ENCODE peak calls at places on chromosomes 13 and 19, in seven cellular contexts. One of them, this sample, is unnamed. For H3K9me3, the result is how much of the 10 kb centered on the place peaks cover.

GRCh38 chr13:49113526-49114286 is 106.4 kb upstream of the MLNR start:
- DNase-seq in ascending aorta: no peak
- DNase-seq in psoas muscle: no peak
- DNase-seq in thoracic aorta: no peak
- DNase-seq in cardiac muscle cell: peak
- DNase-seq in right cardiac atrium: no peak
- DNase-seq in Caco-2: no peak
- DNase-seq in this sample: no peak

GRCh38 chr13:49877629-49878218 is 58.4 kb downstream of the SPRYD7 start:
- DNase-seq in psoas muscle: no peak
- DNase-seq in ascending aorta: no peak
- DNase-seq in thoracic aorta: no peak
- DNase-seq in Caco-2: no peak
- DNase-seq in right cardiac atrium: no peak
- DNase-seq in cardiac muscle cell: no peak
- DNase-seq in this sample: no peak

GRCh38 chr13:104984296-104984818 is 1551.1 kb downstream of the EFNB2 start:
- DNase-seq in thoracic aorta: no peak
- DNase-seq in ascending aorta: no peak
- DNase-seq in cardiac muscle cell: peak
- DNase-seq in right cardiac atrium: peak
- DNase-seq in Caco-2: no peak
- DNase-seq in psoas muscle: no peak
- DNase-seq in this sample: peak

GRCh38 chr13:28849441-28849840 is 29.3 kb downstream of the MTUS2 start:
- DNase-seq in cardiac muscle cell: no peak
- DNase-seq in psoas muscle: no peak
- DNase-seq in ascending aorta: no peak
- DNase-seq in right cardiac atrium: no peak
- DNase-seq in Caco-2: no peak
- DNase-seq in thoracic aorta: no peak
- DNase-seq in this sample: no peak

GRCh38 chr13:111262281-111262680 is 58.2 kb upstream of the TEX29 start:
- DNase-seq in thoracic aorta: no peak
- DNase-seq in psoas muscle: no peak
- DNase-seq in cardiac muscle cell: no peak
- DNase-seq in ascending aorta: no peak
- DNase-seq in Caco-2: no peak
- DNase-seq in right cardiac atrium: no peak
- DNase-seq in this sample: no peak

GRCh38 chr19:3057275-3057714 is 5.0 kb downstream of the TLE5 start:
- DNase-seq in cardiac muscle cell: peak
- DNase-seq in ascending aorta: peak
- DNase-seq in psoas muscle: peak
- DNase-seq in right cardiac atrium: peak
- DNase-seq in thoracic aorta: peak
- DNase-seq in Caco-2: no peak
- DNase-seq in this sample: peak

GRCh38 chr19:44718441-44719261 is 19.7 kb downstream of the CEACAM16 start:
- DNase-seq in thoracic aorta: peak
- DNase-seq in Caco-2: peak
- DNase-seq in ascending aorta: no peak
- DNase-seq in cardiac muscle cell: peak
- DNase-seq in psoas muscle: peak
- DNase-seq in right cardiac atrium: peak
- DNase-seq in this sample: peak

GRCh38 chr19:18416778-18417249 is 2.4 kb upstream of the SSBP4 start:
- DNase-seq in ascending aorta: no peak
- DNase-seq in thoracic aorta: peak
- DNase-seq in right cardiac atrium: peak
- DNase-seq in psoas muscle: peak
- DNase-seq in Caco-2: peak
- DNase-seq in cardiac muscle cell: peak
- DNase-seq in this sample: peak

GRCh38 chr13:39501711-39502324 is 101.2 kb downstream of the LHFPL6 start:
- DNase-seq in psoas muscle: no peak
- DNase-seq in cardiac muscle cell: no peak
- DNase-seq in thoracic aorta: no peak
- DNase-seq in right cardiac atrium: peak
- DNase-seq in Caco-2: peak
- DNase-seq in ascending aorta: no peak
- DNase-seq in this sample: peak

GRCh38 chr13:27921421-27921960 is 1.7 kb downstream of the PDX1 start:
- DNase-seq in ascending aorta: no peak
- DNase-seq in Caco-2: no peak
- DNase-seq in thoracic aorta: no peak
- DNase-seq in cardiac muscle cell: no peak
- DNase-seq in psoas muscle: no peak
- DNase-seq in right cardiac atrium: no peak
- DNase-seq in this sample: no peak

GRCh38 chr19:991174-991931 is 7.2 kb downstream of the WDR18 start:
- DNase-seq in cardiac muscle cell: peak
- DNase-seq in Caco-2: peak
- DNase-seq in thoracic aorta: no peak
- DNase-seq in ascending aorta: no peak
- DNase-seq in psoas muscle: peak
- DNase-seq in right cardiac atrium: peak
- DNase-seq in this sample: peak

GRCh38 chr19:46372901-46373572 is 26.1 kb downstream of the PPP5C start:
- DNase-seq in ascending aorta: no peak
- DNase-seq in right cardiac atrium: peak
- DNase-seq in thoracic aorta: no peak
- DNase-seq in cardiac muscle cell: peak
- DNase-seq in Caco-2: no peak
- DNase-seq in psoas muscle: no peak
- DNase-seq in this sample: peak

GRCh38 chr13:41465215-41465907 is 8.0 kb downstream of the RGCC start:
- DNase-seq in psoas muscle: peak
- DNase-seq in Caco-2: no peak
- DNase-seq in thoracic aorta: no peak
- DNase-seq in right cardiac atrium: peak
- DNase-seq in cardiac muscle cell: peak
- DNase-seq in ascending aorta: peak
- DNase-seq in this sample: peak

GRCh38 chr19:51121257-51121656 is 3.4 kb upstream of the SIGLEC9 start:
- DNase-seq in psoas muscle: no peak
- DNase-seq in ascending aorta: no peak
- DNase-seq in right cardiac atrium: peak
- DNase-seq in Caco-2: no peak
- DNase-seq in cardiac muscle cell: no peak
- DNase-seq in thoracic aorta: no peak
- DNase-seq in this sample: no peak

GRCh38 chr13:101341464-101341863 is 74.8 kb downstream of the NALCN start:
- DNase-seq in cardiac muscle cell: no peak
- DNase-seq in psoas muscle: no peak
- DNase-seq in right cardiac atrium: no peak
- DNase-seq in Caco-2: no peak
- DNase-seq in thoracic aorta: no peak
- DNase-seq in ascending aorta: no peak
- DNase-seq in this sample: no peak

GRCh38 chr13:79525458-79525857 is 44.5 kb downstream of the NDFIP2 start:
- DNase-seq in right cardiac atrium: no peak
- DNase-seq in thoracic aorta: no peak
- DNase-seq in Caco-2: no peak
- DNase-seq in psoas muscle: no peak
- DNase-seq in ascending aorta: no peak
- DNase-seq in cardiac muscle cell: peak
- DNase-seq in this sample: no peak

GRCh38 chr19:5563941-5564612 is 3.7 kb downstream of the TINCR start:
- DNase-seq in thoracic aorta: no peak
- DNase-seq in Caco-2: peak
- DNase-seq in right cardiac atrium: no peak
- DNase-seq in psoas muscle: no peak
- DNase-seq in cardiac muscle cell: no peak
- DNase-seq in ascending aorta: no peak
- DNase-seq in this sample: no peak

GRCh38 chr19:55486971-55487883 is 1.0 kb upstream of the SSC5D start:
- DNase-seq in thoracic aorta: no peak
- DNase-seq in Caco-2: peak
- DNase-seq in right cardiac atrium: peak
- DNase-seq in cardiac muscle cell: peak
- DNase-seq in ascending aorta: peak
- DNase-seq in psoas muscle: peak
- DNase-seq in this sample: peak
- H3K4me3 ChIP-seq in thoracic aorta: peak
- H3K4me3 ChIP-seq in Caco-2: no peak
- H3K4me3 ChIP-seq in right cardiac atrium: no peak
- H3K4me3 ChIP-seq in cardiac muscle cell: peak
- H3K4me3 ChIP-seq in ascending aorta: peak
- H3K4me3 ChIP-seq in psoas muscle: peak
- H3K4me3 ChIP-seq in this sample: no peak

GRCh38 chr19:9353011-9353410 is 9.8 kb upstream of the ZNF177 start:
- DNase-seq in cardiac muscle cell: no peak
- DNase-seq in right cardiac atrium: no peak
- DNase-seq in psoas muscle: no peak
- DNase-seq in thoracic aorta: no peak
- DNase-seq in Caco-2: no peak
- DNase-seq in ascending aorta: no peak
- DNase-seq in this sample: no peak
- H3K9me3 ChIP-seq in cardiac muscle cell: under half
- H3K9me3 ChIP-seq in right cardiac atrium: under half
- H3K9me3 ChIP-seq in psoas muscle: half or more
- H3K9me3 ChIP-seq in thoracic aorta: half or more
- H3K9me3 ChIP-seq in Caco-2: under half
- H3K9me3 ChIP-seq in ascending aorta: half or more
- H3K9me3 ChIP-seq in this sample: half or more

DNA sequence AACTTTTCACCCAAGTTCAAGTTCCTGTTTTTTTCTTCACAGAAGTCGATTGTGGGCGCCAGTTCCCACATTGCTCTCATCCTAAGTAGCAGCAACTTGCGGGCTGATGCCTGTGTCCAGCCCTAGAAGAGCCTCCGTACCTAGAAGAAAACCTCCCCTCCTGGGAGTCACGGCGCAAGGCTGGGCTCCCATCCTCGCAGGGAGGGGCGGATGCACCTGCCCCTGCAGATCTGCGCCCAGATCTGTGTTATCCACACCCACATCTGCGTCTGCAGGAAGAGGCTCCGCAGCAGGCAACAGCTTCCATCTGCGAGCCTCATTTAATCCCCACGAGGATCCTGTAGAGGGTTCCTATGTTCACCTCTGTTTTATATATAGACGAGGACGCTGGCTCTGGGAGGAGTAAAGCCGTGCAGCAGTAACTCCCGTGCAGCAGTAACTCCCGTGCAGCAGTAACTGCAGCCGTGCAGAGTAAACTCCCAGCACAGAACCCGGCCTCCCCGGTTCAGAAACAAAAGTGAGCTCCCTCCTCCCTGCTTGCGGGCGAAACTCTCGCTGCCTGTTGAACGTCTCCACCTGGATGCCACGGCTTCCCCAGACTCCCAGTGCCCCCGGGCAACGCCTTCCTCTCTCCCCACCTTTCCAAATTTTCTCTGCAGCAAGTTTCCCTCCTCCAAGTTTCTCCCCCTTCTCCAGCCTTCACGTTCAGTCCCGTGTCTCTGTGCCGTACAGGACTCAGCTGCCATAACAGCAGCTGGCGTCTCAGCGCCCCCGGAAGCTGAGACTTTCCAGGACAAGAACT is 23.5 kb upstream of the LAIR1 start:
- DNase-seq in Caco-2: peak
- DNase-seq in cardiac muscle cell: no peak
- DNase-seq in thoracic aorta: no peak
- DNase-seq in psoas muscle: no peak
- DNase-seq in ascending aorta: no peak
- DNase-seq in right cardiac atrium: peak
- DNase-seq in this sample: peak
- H3K4me3 ChIP-seq in Caco-2: peak
- H3K4me3 ChIP-seq in cardiac muscle cell: no peak
- H3K4me3 ChIP-seq in thoracic aorta: peak
- H3K4me3 ChIP-seq in psoas muscle: peak
- H3K4me3 ChIP-seq in ascending aorta: peak
- H3K4me3 ChIP-seq in right cardiac atrium: no peak
- H3K4me3 ChIP-seq in this sample: peak

DNA sequence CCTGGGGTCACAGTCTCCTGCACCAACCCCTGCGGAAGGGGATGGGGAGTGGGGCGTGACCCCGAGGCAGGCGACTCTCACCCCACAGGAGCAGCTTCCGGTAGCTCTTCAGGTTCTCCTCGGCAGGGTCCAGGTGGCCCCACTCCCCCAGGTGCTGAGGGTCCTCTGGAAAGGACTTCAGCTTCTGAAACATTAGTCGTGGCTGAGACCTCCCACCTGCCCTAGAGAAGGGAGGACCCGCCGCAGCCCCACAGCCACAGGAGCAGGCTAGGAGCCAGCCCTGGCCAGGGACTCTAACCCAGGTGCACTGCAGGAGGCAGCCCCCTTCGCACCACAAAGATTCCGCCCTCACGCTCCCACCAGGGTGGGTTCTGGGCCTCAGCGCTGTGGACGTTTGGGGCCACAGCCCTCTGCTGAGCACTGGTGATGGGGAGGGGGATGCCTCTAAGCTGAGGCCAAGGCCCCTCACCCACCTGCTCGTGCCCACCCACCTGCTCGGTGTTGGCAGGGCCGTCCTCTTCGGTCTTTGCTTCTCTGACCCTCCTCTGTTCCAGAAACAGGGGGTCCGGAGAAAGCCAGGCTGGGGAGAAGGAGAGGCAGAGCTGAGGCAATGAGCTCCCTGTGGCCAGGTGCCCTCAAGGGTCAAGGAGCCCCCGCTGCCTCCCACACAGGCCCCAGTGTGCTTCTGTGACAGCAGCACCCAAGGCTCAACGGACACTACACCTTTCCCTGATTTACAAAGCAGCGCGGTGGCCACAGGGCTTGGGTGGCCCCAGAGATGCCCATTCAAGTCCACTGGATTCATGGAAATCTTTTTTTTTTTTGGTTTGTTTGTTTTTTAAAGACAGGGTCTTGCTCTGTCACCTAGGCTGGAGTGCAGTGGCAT is 11.0 kb downstream of the ZSCAN18 start:
- DNase-seq in right cardiac atrium: no peak
- DNase-seq in cardiac muscle cell: no peak
- DNase-seq in psoas muscle: no peak
- DNase-seq in Caco-2: no peak
- DNase-seq in thoracic aorta: no peak
- DNase-seq in ascending aorta: no peak
- DNase-seq in this sample: no peak
- H3K9me3 ChIP-seq in right cardiac atrium: under half
- H3K9me3 ChIP-seq in cardiac muscle cell: under half
- H3K9me3 ChIP-seq in psoas muscle: half or more
- H3K9me3 ChIP-seq in Caco-2: under half
- H3K9me3 ChIP-seq in thoracic aorta: half or more
- H3K9me3 ChIP-seq in ascending aorta: half or more
- H3K9me3 ChIP-seq in this sample: under half

This sample was measured in adrenal gland.